ENCODE peak calls at places on chromosomes 13 and 19, in seven cellular contexts. B, I, H, T, W, M and C are unnamed samples.

GRCh38 chr19:41694831-41695635 is 7.0 kb upstream of the CEACAM7 start:
- DNase-seq in T (no peak), W (no peak), M (no peak), H (no peak), B (no peak), I (no peak), C (no peak)

GRCh38 chr19:30897553-30897952 is 451.7 kb downstream of the TSHZ3 start:
- DNase-seq in W (no peak), H (no peak), T (no peak), I (no peak), B (no peak), M (no peak), C (no peak)

GRCh38 chr13:110272651-110273050 is 34.3 kb downstream of the COL4A1 start:
- DNase-seq in M (no peak), W (no peak), B (no peak), T (no peak), I (no peak), H (no peak), C (no peak)

GRCh38 chr19:49533551-49534488 is 6.0 kb downstream of the RCN3 start:
- DNase-seq in M (peak; percentile 19), H (peak; percentile 96), I (peak; percentile 84), B (peak; percentile 82), W (peak; percentile 84), T (no peak), C (no peak)

GRCh38 chr13:47474326-47474725 is 526.7 kb downstream of the SUCLA2 start:
- DNase-seq in B (no peak), T (no peak), W (no peak), H (no peak), M (no peak), I (no peak), C (no peak)

GRCh38 chr19:718251-719024 is 9.7 kb downstream of the PALM start:
- DNase-seq in B (no peak), M (no peak), H (peak; percentile 60), I (peak; percentile 16), T (no peak), W (no peak), C (no peak)

GRCh38 chr19:17982430-17982829 is 15.5 kb downstream of the KCNN1 start:
- DNase-seq in I (no peak), T (no peak), H (no peak), W (no peak), M (no peak), B (no peak), C (no peak)

GRCh38 chr19:15448014-15448777 is 1.6 kb downstream of the WIZ start:
- DNase-seq in W (no peak), I (no peak), M (no peak), H (no peak), B (no peak), T (no peak), C (no peak)

GRCh38 chr13:32019612-32020233 is 11.9 kb upstream of the FRY start:
- DNase-seq in M (peak; percentile 17), T (peak; percentile 37), I (peak; percentile 21), W (peak; percentile 64), H (no peak), B (peak; percentile 58), C (peak; percentile 73)

GRCh38 chr19:46115396-46116109 is 8.9 kb downstream of the IGFL3 start:
- DNase-seq in M (peak; percentile 31), H (no peak), B (no peak), T (peak; percentile 33), I (no peak), W (no peak), C (no peak)

GRCh38 chr19:5585461-5586299 is 17.9 kb upstream of the TINCR start:
- DNase-seq in I (peak; percentile 84), B (peak; percentile 73), W (no peak), H (peak; percentile 85), T (no peak), M (no peak), C (no peak)

GRCh38 chr19:16111909-16112752 is 442 bp downstream of the RAB8A start:
- DNase-seq in B (no peak), M (no peak), W (no peak), T (no peak), H (no peak), I (no peak), C (no peak)

GRCh38 chr13:27170221-27170520 is 1.4 kb downstream of the USP12 start:
- DNase-seq in T (no peak), H (no peak), W (no peak), M (no peak), B (no peak), I (no peak), C (no peak)

GRCh38 chr19:9847087-9847671 is 12.1 kb downstream of the PIN1 start:
- DNase-seq in T (peak; percentile 56), I (peak; percentile 76), W (peak; percentile 64), H (peak; percentile 79), B (peak; percentile 72), M (no peak), C (peak; percentile 23)

GRCh38 chr19:34601071-34601470 is 75.9 kb downstream of the SCGB2B2 start:
- DNase-seq in I (no peak), M (no peak), W (no peak), B (no peak), H (no peak), T (no peak), C (no peak)

GRCh38 chr13:74889321-74889720 is 592.6 kb downstream of the TBC1D4 start:
- DNase-seq in T (no peak), B (no peak), I (no peak), H (no peak), W (no peak), M (no peak), C (no peak)

GRCh38 chr19:13132471-13133166 is 14.6 kb downstream of the NACC1 start:
- DNase-seq in I (no peak), M (no peak), B (no peak), H (no peak), W (no peak), T (no peak), C (no peak)

GRCh38 chr19:40165362-40165937 is 25.8 kb upstream of the MAP3K10 start:
- DNase-seq in H (peak; percentile 92), T (peak; percentile 44), M (no peak), W (peak; percentile 66), B (peak; percentile 90), I (peak; percentile 54), C (peak; percentile 44)

GRCh38 chr13:112725346-112726017 is 35.6 kb downstream of the ATP11A start:
- DNase-seq in M (peak; percentile 24), T (peak; percentile 48), W (no peak), B (no peak), H (no peak), I (no peak), C (no peak)

GRCh38 chr13:112728375-112729126 is 38.7 kb downstream of the ATP11A start:
- DNase-seq in T (no peak), M (no peak), I (no peak), H (no peak), W (no peak), B (no peak), C (no peak)

GRCh38 chr13:112727581-112727980 is 37.7 kb downstream of the ATP11A start:
- DNase-seq in I (no peak), H (no peak), B (no peak), T (no peak), M (no peak), W (no peak), C (no peak)

GRCh38 chr13:112724788-112725345 is 35.0 kb downstream of the ATP11A start:
- DNase-seq in W (no peak), T (no peak), H (no peak), I (no peak), M (no peak), B (peak; percentile 8), C (no peak)

GRCh38 chr13:112726018-112726767 is 36.4 kb downstream of the ATP11A start:
- DNase-seq in M (no peak), W (no peak), H (no peak), I (no peak), B (no peak), T (no peak), C (no peak)
- TF ChIP-seq SP1 in M (no peak), W (no peak), H (no peak), I (no peak), B (no peak), T (no peak), C (no peak)

GRCh38 chr13:20585371-20585770 is 18.4 kb downstream of the IFT88 start:
- DNase-seq in T (no peak), I (no peak), B (no peak), M (no peak), H (no peak), W (no peak), C (no peak)

GRCh38 chr13:20583803-20584293 is 16.9 kb downstream of the IFT88 start:
- DNase-seq in B (no peak), H (no peak), W (no peak), T (no peak), M (no peak), I (no peak), C (no peak)

GRCh38 chr13:20579193-20579592 is 12.2 kb downstream of the IFT88 start:
- DNase-seq in T (no peak), M (no peak), B (no peak), W (no peak), I (no peak), H (no peak), C (no peak)

GRCh38 chr13:20580257-20580656 is 13.3 kb downstream of the IFT88 start:
- DNase-seq in B (no peak), M (no peak), W (no peak), I (no peak), T (no peak), H (no peak), C (no peak)

DNA sequence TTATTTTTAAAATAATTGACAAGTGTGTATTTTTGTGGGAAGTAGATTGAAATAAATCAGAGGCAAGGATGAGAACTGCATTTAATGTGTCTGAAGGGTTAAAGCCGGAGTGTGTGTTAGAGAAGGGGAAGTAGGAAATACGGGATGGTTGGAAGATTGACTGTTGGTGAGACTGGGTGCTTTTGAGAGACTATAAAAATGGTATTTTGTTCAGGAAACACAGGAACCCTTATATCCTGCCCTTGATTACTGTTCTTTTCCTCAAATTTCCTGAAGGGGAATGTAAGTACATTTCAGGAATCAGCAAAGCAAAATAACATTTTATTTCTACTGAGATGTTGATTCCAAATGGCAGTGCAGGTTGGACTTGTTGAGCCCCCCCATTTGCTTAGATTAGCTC is 15.1 kb downstream of the IFT88 start:
- DNase-seq in T (no peak), I (no peak), B (no peak), W (no peak), H (no peak), M (no peak), C (no peak)
- TF ChIP-seq SP1 in T (no peak), I (no peak), B (no peak), W (no peak), H (no peak), M (no peak), C (no peak)

DNA sequence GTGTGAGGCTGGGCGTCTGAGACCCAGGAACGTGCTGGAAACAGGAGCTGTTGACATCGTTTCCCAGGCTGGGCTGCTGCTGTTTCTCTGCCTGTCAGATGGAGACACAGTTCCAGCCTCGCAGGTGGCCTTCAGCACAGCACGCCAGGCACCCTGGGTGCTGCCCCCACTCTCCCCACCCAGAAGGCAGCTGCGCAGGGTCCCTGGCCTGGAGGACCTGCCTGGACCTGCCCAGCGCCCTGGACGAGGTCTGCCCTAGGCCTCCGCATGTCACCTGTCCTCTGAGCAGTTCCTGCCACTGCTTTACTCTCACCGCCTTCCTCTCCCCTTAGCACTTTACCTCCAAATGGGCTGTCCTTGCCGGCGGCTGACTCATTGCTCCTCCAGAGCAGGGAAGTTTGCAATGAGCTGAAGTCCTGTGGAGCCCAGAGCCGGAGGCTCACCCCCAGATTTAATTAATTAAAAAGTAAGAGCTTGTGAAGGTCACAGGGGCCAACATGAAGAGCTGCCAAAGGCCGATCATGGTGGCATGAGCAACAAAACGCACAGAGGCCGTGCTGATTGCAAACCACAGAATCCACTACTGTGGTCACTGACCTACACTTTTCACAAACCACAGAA is 32.2 kb downstream of the C13orf46 start:
- DNase-seq in T (no peak), M (no peak), H (no peak), I (no peak), B (no peak), W (no peak), C (no peak)
- TF ChIP-seq SP1 in T (no peak), M (no peak), H (no peak), I (no peak), B (no peak), W (no peak), C (no peak)

GRCh38 chr13:52105841-52106240 is 23.0 kb downstream of the NEK5 start:
- DNase-seq in W (no peak), T (no peak), H (no peak), B (no peak), M (no peak), I (no peak), C (no peak)
- TF ChIP-seq SP1 in W (no peak), T (no peak), H (no peak), B (no peak), M (no peak), I (no peak), C (no peak)